ENCODE peak calls at places on chromosome 9, in six cellular contexts. One of them, this sample, is unnamed. For H3K9me3 and H3K36me3, the result is how much of the 10 kb centered on the place peaks cover.

GRCh38 chr9:110426052-110426709 is 88.5 kb upstream of the TXNDC8 start:
- DNase-seq in heart right ventricle: no peak
- DNase-seq in psoas muscle: no peak
- DNase-seq in uterus: no peak
- DNase-seq in ovary: no peak
- DNase-seq in neuronal stem cell: no peak
- DNase-seq in this sample: peak

GRCh38 chr9:114203410-114204140 is 48.2 kb downstream of the COL27A1 start:
- DNase-seq in neuronal stem cell: no peak
- DNase-seq in psoas muscle: peak
- DNase-seq in heart right ventricle: no peak
- DNase-seq in ovary: no peak
- DNase-seq in uterus: no peak
- DNase-seq in this sample: no peak

GRCh38 chr9:23554691-23555090 is 271.3 kb downstream of the ELAVL2 start:
- DNase-seq in uterus: no peak
- DNase-seq in ovary: no peak
- DNase-seq in psoas muscle: no peak
- DNase-seq in neuronal stem cell: no peak
- DNase-seq in heart right ventricle: no peak
- DNase-seq in this sample: no peak

GRCh38 chr9:109793196-109793595 is 13.2 kb downstream of the PALM2AKAP2 start:
- DNase-seq in psoas muscle: no peak
- DNase-seq in uterus: peak
- DNase-seq in ovary: no peak
- DNase-seq in neuronal stem cell: no peak
- DNase-seq in heart right ventricle: no peak
- DNase-seq in this sample: peak

GRCh38 chr9:97981828-97982164 is 1.3 kb upstream of the ANP32B start:
- DNase-seq in neuronal stem cell: no peak
- DNase-seq in psoas muscle: no peak
- DNase-seq in uterus: no peak
- DNase-seq in heart right ventricle: no peak
- DNase-seq in ovary: no peak
- DNase-seq in this sample: peak

GRCh38 chr9:129624947-129625346 is 1.0 kb upstream of the NTMT1 start:
- DNase-seq in neuronal stem cell: no peak
- DNase-seq in heart right ventricle: no peak
- DNase-seq in psoas muscle: no peak
- DNase-seq in uterus: no peak
- DNase-seq in ovary: no peak
- DNase-seq in this sample: no peak

GRCh38 chr9:29068461-29068860 is 1495.2 kb upstream of the C9orf72 start:
- DNase-seq in uterus: no peak
- DNase-seq in neuronal stem cell: no peak
- DNase-seq in heart right ventricle: no peak
- DNase-seq in ovary: no peak
- DNase-seq in psoas muscle: no peak
- DNase-seq in this sample: no peak

GRCh38 chr9:95506438-95506691 is 10.4 kb downstream of the PTCH1 start:
- DNase-seq in ovary: peak
- DNase-seq in heart right ventricle: no peak
- DNase-seq in psoas muscle: no peak
- DNase-seq in neuronal stem cell: no peak
- DNase-seq in uterus: no peak
- DNase-seq in this sample: no peak

GRCh38 chr9:36798350-36799065 is 225.8 kb downstream of the MELK start:
- DNase-seq in uterus: no peak
- DNase-seq in heart right ventricle: no peak
- DNase-seq in psoas muscle: no peak
- DNase-seq in neuronal stem cell: no peak
- DNase-seq in ovary: no peak
- DNase-seq in this sample: peak

GRCh38 chr9:90801507-90802289 is at the start of gene SYK:
- DNase-seq in psoas muscle: peak
- DNase-seq in neuronal stem cell: no peak
- DNase-seq in ovary: no peak
- DNase-seq in uterus: no peak
- DNase-seq in heart right ventricle: peak
- DNase-seq in this sample: no peak

GRCh38 chr9:127905788-127906191 is 6.4 kb upstream of the ST6GALNAC6 start:
- DNase-seq in uterus: peak
- DNase-seq in heart right ventricle: no peak
- DNase-seq in ovary: peak
- DNase-seq in psoas muscle: peak
- DNase-seq in neuronal stem cell: no peak
- DNase-seq in this sample: no peak

GRCh38 chr9:135151905-135152304 is 64.4 kb downstream of the OLFM1 start:
- DNase-seq in psoas muscle: no peak
- DNase-seq in heart right ventricle: no peak
- DNase-seq in uterus: no peak
- DNase-seq in ovary: no peak
- DNase-seq in neuronal stem cell: no peak
- DNase-seq in this sample: no peak

GRCh38 chr9:128389395-128390149 is 18.4 kb downstream of the URM1 start:
- DNase-seq in neuronal stem cell: no peak
- DNase-seq in uterus: no peak
- DNase-seq in psoas muscle: no peak
- DNase-seq in ovary: no peak
- DNase-seq in heart right ventricle: no peak
- DNase-seq in this sample: no peak

GRCh38 chr9:121958530-121958929 is 134.6 kb downstream of the TTLL11 start:
- DNase-seq in uterus: no peak
- DNase-seq in heart right ventricle: no peak
- DNase-seq in ovary: no peak
- DNase-seq in neuronal stem cell: no peak
- DNase-seq in psoas muscle: no peak
- DNase-seq in this sample: no peak

GRCh38 chr9:132381966-132382541 is 24.6 kb downstream of the TTF1 start:
- DNase-seq in neuronal stem cell: no peak
- DNase-seq in heart right ventricle: no peak
- DNase-seq in ovary: no peak
- DNase-seq in psoas muscle: no peak
- DNase-seq in uterus: no peak
- DNase-seq in this sample: no peak

GRCh38 chr9:118290116-118290515 is 585.9 kb downstream of the TLR4 start:
- DNase-seq in neuronal stem cell: no peak
- DNase-seq in uterus: no peak
- DNase-seq in psoas muscle: no peak
- DNase-seq in ovary: no peak
- DNase-seq in heart right ventricle: no peak
- DNase-seq in this sample: peak

GRCh38 chr9:75889977-75890540 is 414 bp upstream of the PCSK5 start:
- DNase-seq in ovary: peak
- DNase-seq in psoas muscle: peak
- DNase-seq in uterus: peak
- DNase-seq in heart right ventricle: no peak
- DNase-seq in neuronal stem cell: no peak
- DNase-seq in this sample: peak

GRCh38 chr9:127049044-127049443 is 73.4 kb downstream of the ANGPTL2 start:
- DNase-seq in neuronal stem cell: no peak
- DNase-seq in psoas muscle: no peak
- DNase-seq in ovary: no peak
- DNase-seq in heart right ventricle: no peak
- DNase-seq in uterus: peak
- DNase-seq in this sample: peak

GRCh38 chr9:27726244-27727141 is 153.2 kb upstream of the C9orf72 start:
- DNase-seq in ovary: peak
- DNase-seq in psoas muscle: peak
- DNase-seq in heart right ventricle: peak
- DNase-seq in uterus: peak
- DNase-seq in neuronal stem cell: peak
- DNase-seq in this sample: peak

GRCh38 chr9:132582276-132582785 is at the start of gene BARHL1:
- DNase-seq in ovary: no peak
- DNase-seq in uterus: no peak
- DNase-seq in neuronal stem cell: no peak
- DNase-seq in heart right ventricle: no peak
- DNase-seq in psoas muscle: peak
- DNase-seq in this sample: no peak

GRCh38 chr9:109742759-109743388 is 37.1 kb upstream of the PALM2AKAP2 start:
- DNase-seq in neuronal stem cell: no peak
- DNase-seq in uterus: no peak
- DNase-seq in heart right ventricle: no peak
- DNase-seq in ovary: no peak
- DNase-seq in psoas muscle: no peak
- DNase-seq in this sample: no peak

GRCh38 chr9:99162759-99163364 is 57.9 kb downstream of the TGFBR1 start:
- DNase-seq in uterus: no peak
- DNase-seq in neuronal stem cell: no peak
- DNase-seq in psoas muscle: no peak
- DNase-seq in ovary: no peak
- DNase-seq in heart right ventricle: no peak
- DNase-seq in this sample: no peak

GRCh38 chr9:124368692-124369091 is 46.5 kb downstream of the PSMB7 start:
- DNase-seq in neuronal stem cell: no peak
- DNase-seq in heart right ventricle: no peak
- DNase-seq in psoas muscle: no peak
- DNase-seq in ovary: no peak
- DNase-seq in uterus: no peak
- DNase-seq in this sample: no peak

GRCh38 chr9:83794051-83794450 is 23.5 kb downstream of the GKAP1 start:
- DNase-seq in uterus: no peak
- DNase-seq in psoas muscle: no peak
- DNase-seq in heart right ventricle: no peak
- DNase-seq in neuronal stem cell: no peak
- DNase-seq in ovary: no peak
- DNase-seq in this sample: no peak

GRCh38 chr9:21688108-21689102 is 114.0 kb upstream of the MTAP start:
- DNase-seq in neuronal stem cell: no peak
- DNase-seq in psoas muscle: peak
- DNase-seq in heart right ventricle: no peak
- DNase-seq in uterus: no peak
- DNase-seq in ovary: peak
- DNase-seq in this sample: no peak

DNA sequence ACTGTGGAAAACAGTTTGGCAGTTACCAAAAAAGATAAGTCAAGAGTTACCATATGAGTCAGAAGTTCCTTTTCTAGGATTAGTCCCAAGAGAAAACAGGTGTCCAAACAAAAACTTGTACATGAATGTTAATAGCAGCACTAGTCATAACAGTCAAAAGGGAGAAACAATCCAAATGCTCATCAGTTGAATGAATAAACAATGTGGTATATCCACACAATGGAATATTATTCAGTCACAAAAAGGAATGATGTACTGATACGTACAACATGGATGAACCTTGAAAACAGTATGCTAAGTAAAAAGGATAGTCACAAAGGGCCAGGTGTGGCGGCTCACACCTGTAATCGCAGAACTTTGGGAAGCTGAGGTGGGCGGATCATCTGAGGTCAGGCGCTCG is 7.9 kb downstream of the ZNF510 start:
- DNase-seq in psoas muscle: no peak
- DNase-seq in uterus: no peak
- DNase-seq in heart right ventricle: no peak
- DNase-seq in neuronal stem cell: no peak
- DNase-seq in ovary: no peak
- DNase-seq in this sample: no peak
- H3K9me3 ChIP-seq in psoas muscle: half or more
- H3K9me3 ChIP-seq in uterus: under half
- H3K9me3 ChIP-seq in heart right ventricle: half or more
- H3K9me3 ChIP-seq in neuronal stem cell: under half
- H3K9me3 ChIP-seq in ovary: under half
- H3K9me3 ChIP-seq in this sample: under half

GRCh38 chr9:106964822-106965525 is 102.0 kb downstream of the ZNF462 start:
- DNase-seq in ovary: no peak
- DNase-seq in heart right ventricle: no peak
- DNase-seq in uterus: no peak
- DNase-seq in neuronal stem cell: no peak
- DNase-seq in psoas muscle: no peak
- DNase-seq in this sample: no peak

GRCh38 chr9:106963684-106964083 is 100.7 kb downstream of the ZNF462 start:
- DNase-seq in neuronal stem cell: no peak
- DNase-seq in heart right ventricle: no peak
- DNase-seq in ovary: no peak
- DNase-seq in uterus: no peak
- DNase-seq in psoas muscle: no peak
- DNase-seq in this sample: no peak

GRCh38 chr9:106969696-106970095 is 106.7 kb downstream of the ZNF462 start:
- DNase-seq in psoas muscle: no peak
- DNase-seq in ovary: no peak
- DNase-seq in heart right ventricle: no peak
- DNase-seq in uterus: no peak
- DNase-seq in neuronal stem cell: no peak
- DNase-seq in this sample: no peak

GRCh38 chr9:106964329-106964728 is 101.4 kb downstream of the ZNF462 start:
- DNase-seq in ovary: no peak
- DNase-seq in heart right ventricle: no peak
- DNase-seq in psoas muscle: no peak
- DNase-seq in uterus: no peak
- DNase-seq in neuronal stem cell: no peak
- DNase-seq in this sample: no peak

DNA sequence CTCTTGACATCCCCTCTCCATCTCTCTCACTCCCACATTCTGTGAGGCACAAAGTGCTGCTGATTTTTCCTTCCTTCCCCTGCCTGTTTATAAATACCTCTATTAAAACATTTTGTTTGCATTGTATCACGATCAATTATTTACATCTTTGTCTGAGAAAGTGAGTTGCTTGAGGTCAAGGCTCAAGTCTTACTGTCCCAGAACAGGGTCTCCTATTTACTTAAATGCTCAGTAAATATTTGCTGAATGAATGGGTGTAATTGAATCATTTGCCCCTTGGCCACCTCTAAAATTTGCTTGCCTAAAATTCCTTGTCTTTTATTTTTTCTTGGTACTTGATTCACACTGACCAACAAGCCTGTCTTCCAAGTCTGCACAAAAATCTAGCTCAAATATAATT is 103.5 kb downstream of the ZNF462 start:
- DNase-seq in psoas muscle: no peak
- DNase-seq in heart right ventricle: no peak
- DNase-seq in uterus: no peak
- DNase-seq in neuronal stem cell: no peak
- DNase-seq in ovary: no peak
- DNase-seq in this sample: no peak
- H3K36me3 ChIP-seq in psoas muscle: under half
- H3K36me3 ChIP-seq in heart right ventricle: under half
- H3K36me3 ChIP-seq in uterus: under half
- H3K36me3 ChIP-seq in neuronal stem cell: under half
- H3K36me3 ChIP-seq in ovary: under half
- H3K36me3 ChIP-seq in this sample: under half

GRCh38 chr9:137068539-137069507 is 1.5 kb downstream of the SAPCD2 start:
- DNase-seq in ovary: no peak
- DNase-seq in neuronal stem cell: no peak
- DNase-seq in uterus: no peak
- DNase-seq in heart right ventricle: peak
- DNase-seq in psoas muscle: no peak
- DNase-seq in this sample: no peak
- H3K27ac ChIP-seq in ovary: no peak
- H3K27ac ChIP-seq in neuronal stem cell: no peak
- H3K27ac ChIP-seq in uterus: no peak
- H3K27ac ChIP-seq in heart right ventricle: no peak
- H3K27ac ChIP-seq in psoas muscle: no peak
- H3K27ac ChIP-seq in this sample: no peak

DNA sequence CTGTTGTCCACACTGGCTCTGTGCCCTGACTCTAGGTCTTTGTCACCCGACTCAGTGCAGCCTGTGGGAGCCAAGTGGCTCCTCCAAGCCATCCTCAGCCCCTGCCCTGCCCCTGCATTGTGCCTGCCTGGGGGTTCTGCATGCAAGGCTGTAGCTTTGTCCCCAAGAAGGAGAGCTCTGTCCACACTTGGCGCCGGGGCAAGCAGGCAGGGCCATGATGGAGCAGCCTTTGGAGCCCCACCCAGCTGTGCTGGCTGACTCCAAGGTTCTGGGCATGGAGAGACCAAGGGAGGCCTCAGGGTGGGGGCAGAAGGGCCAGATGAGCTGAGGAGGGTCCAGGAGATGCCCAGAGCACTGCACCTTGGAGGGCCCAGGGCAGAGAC is 226.2 kb downstream of the CACNA1B start:
- DNase-seq in ovary: no peak
- DNase-seq in uterus: no peak
- DNase-seq in neuronal stem cell: no peak
- DNase-seq in heart right ventricle: no peak
- DNase-seq in psoas muscle: no peak
- DNase-seq in this sample: peak
- H3K9me3 ChIP-seq in ovary: under half
- H3K9me3 ChIP-seq in uterus: under half
- H3K9me3 ChIP-seq in neuronal stem cell: under half
- H3K9me3 ChIP-seq in heart right ventricle: under half
- H3K9me3 ChIP-seq in psoas muscle: under half
- H3K9me3 ChIP-seq in this sample: under half

This sample was measured in SJCRH30.